ENCODE peak calls at places on chromosomes 6 and 20, in five cellular contexts. One of them, this sample, is unnamed.

GRCh38 chr6:31791324-31792089 is 4.0 kb downstream of the VARS1 start:
- DNase-seq in tibial nerve: peak; percentile 35
- DNase-seq in uterus: peak; percentile 64
- DNase-seq in lower lobe of right lung: no peak
- DNase-seq in cardiac muscle cell: peak; percentile 64
- DNase-seq in this sample: no peak

GRCh38 chr6:40256831-40257230 is 322.6 kb upstream of the MOCS1 start:
- DNase-seq in cardiac muscle cell: no peak
- DNase-seq in lower lobe of right lung: no peak
- DNase-seq in uterus: no peak
- DNase-seq in tibial nerve: no peak
- DNase-seq in this sample: no peak

GRCh38 chr6:34663887-34664269 is 32.7 kb downstream of the ILRUN start:
- DNase-seq in lower lobe of right lung: no peak
- DNase-seq in cardiac muscle cell: peak; percentile 39
- DNase-seq in uterus: no peak
- DNase-seq in tibial nerve: no peak
- DNase-seq in this sample: no peak

GRCh38 chr6:147053311-147053921 is 150.8 kb upstream of the STXBP5 start:
- DNase-seq in uterus: no peak
- DNase-seq in tibial nerve: no peak
- DNase-seq in lower lobe of right lung: no peak
- DNase-seq in cardiac muscle cell: no peak
- DNase-seq in this sample: no peak

GRCh38 chr6:108383967-108384366 is 89.1 kb downstream of the AFG1L start:
- DNase-seq in uterus: no peak
- DNase-seq in cardiac muscle cell: no peak
- DNase-seq in tibial nerve: no peak
- DNase-seq in lower lobe of right lung: no peak
- DNase-seq in this sample: no peak

GRCh38 chr20:48098866-48099265 is 313.6 kb upstream of the SULF2 start:
- DNase-seq in lower lobe of right lung: no peak
- DNase-seq in cardiac muscle cell: peak; percentile 53
- DNase-seq in uterus: no peak
- DNase-seq in tibial nerve: no peak
- DNase-seq in this sample: no peak

GRCh38 chr6:152701081-152701862 is 3.6 kb downstream of the MYCT1 start:
- DNase-seq in lower lobe of right lung: no peak
- DNase-seq in tibial nerve: no peak
- DNase-seq in cardiac muscle cell: peak; percentile 50
- DNase-seq in uterus: no peak
- DNase-seq in this sample: no peak

GRCh38 chr20:24584538-24585356 is 115.3 kb downstream of the SYNDIG1 start:
- DNase-seq in tibial nerve: no peak
- DNase-seq in cardiac muscle cell: peak; percentile 69
- DNase-seq in lower lobe of right lung: no peak
- DNase-seq in uterus: no peak
- DNase-seq in this sample: no peak

GRCh38 chr6:43491750-43492661 is 14.6 kb downstream of the TJAP1 start:
- DNase-seq in uterus: peak; percentile 76
- DNase-seq in tibial nerve: peak; percentile 82
- DNase-seq in lower lobe of right lung: peak; percentile 73
- DNase-seq in cardiac muscle cell: peak; percentile 77
- DNase-seq in this sample: no peak

DNA sequence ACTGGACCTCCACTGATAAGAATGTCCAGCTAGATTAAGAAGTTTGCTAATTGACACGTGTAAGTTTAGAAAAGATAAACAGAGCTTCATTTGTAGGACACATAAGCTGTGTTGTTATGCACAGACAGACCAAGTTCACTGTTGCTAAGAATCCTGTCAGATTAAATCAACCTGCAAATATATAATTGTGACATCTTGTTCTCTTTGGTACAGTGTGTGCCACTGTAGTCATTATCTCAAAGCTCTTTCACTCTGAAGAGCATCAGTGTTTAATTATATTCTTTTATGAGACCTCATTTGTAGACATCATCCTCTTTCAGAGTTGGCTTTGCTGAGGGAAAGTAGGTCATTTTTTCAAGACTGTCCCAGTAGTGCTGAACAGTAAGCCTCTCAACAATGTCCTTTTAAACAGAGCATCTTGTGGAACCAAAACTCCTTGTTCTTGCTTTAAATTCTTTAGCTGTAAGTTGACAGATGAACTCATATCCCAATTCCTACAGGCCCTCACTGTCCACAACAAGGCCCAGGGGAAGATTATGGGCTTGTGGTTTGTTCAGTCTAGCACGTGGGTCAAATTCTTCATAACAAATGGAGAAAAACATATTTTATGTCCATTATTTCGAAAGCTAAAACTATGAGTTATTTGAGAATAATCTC is 252.4 kb downstream of the HDGFL1 start:
- DNase-seq in tibial nerve: no peak
- DNase-seq in cardiac muscle cell: peak; percentile 48
- DNase-seq in lower lobe of right lung: no peak
- DNase-seq in uterus: no peak
- DNase-seq in this sample: no peak
- H3K9me3 ChIP-seq in tibial nerve: no peaks in the 10 kb centered on the region
- H3K9me3 ChIP-seq in cardiac muscle cell: no peaks in the 10 kb centered on the region
- H3K9me3 ChIP-seq in lower lobe of right lung: no peaks in the 10 kb centered on the region
- H3K9me3 ChIP-seq in uterus: no peaks in the 10 kb centered on the region
- H3K9me3 ChIP-seq in this sample: no peaks in the 10 kb centered on the region

GRCh38 chr20:44648579-44648978 is 2.9 kb downstream of the ADA start:
- DNase-seq in uterus: no peak
- DNase-seq in lower lobe of right lung: no peak
- DNase-seq in tibial nerve: no peak
- DNase-seq in cardiac muscle cell: no peak
- DNase-seq in this sample: no peak
- TF ChIP-seq CTCF in uterus: no peak
- TF ChIP-seq CTCF in lower lobe of right lung: no peak
- TF ChIP-seq CTCF in tibial nerve: no peak
- TF ChIP-seq CTCF in cardiac muscle cell: no peak
- TF ChIP-seq CTCF in this sample: no peak

DNA sequence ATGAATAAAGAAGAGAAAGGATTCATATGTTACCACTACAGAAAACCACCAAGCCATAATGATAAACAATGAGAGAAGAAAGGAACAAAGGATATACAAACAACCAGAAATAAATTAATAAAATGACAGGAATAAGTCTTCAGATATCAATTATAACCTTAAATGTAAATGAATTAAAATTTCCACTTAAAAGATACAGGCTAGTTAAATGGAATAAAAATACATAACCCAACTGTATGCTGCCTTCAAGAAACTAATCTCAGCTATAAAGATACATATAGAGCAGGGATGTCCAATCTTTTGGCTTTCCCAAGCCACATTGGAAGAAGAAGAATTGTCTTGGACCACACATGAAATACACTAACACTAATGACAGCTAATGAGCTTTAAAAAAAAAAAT is 135.9 kb upstream of the GJE1 start:
- DNase-seq in lower lobe of right lung: no peak
- DNase-seq in tibial nerve: no peak
- DNase-seq in uterus: no peak
- DNase-seq in cardiac muscle cell: no peak
- DNase-seq in this sample: no peak
- H3K9me3 ChIP-seq in lower lobe of right lung: peaks cover 10% of the 10 kb centered on the region
- H3K9me3 ChIP-seq in tibial nerve: no peaks in the 10 kb centered on the region
- H3K9me3 ChIP-seq in uterus: no peaks in the 10 kb centered on the region
- H3K9me3 ChIP-seq in cardiac muscle cell: no peaks in the 10 kb centered on the region
- H3K9me3 ChIP-seq in this sample: no peaks in the 10 kb centered on the region

GRCh38 chr6:151284431-151285060 is 44.8 kb downstream of the AKAP12 start:
- DNase-seq in cardiac muscle cell: no peak
- DNase-seq in lower lobe of right lung: no peak
- DNase-seq in tibial nerve: no peak
- DNase-seq in uterus: no peak
- DNase-seq in this sample: no peak
- TF ChIP-seq CTCF in cardiac muscle cell: no peak
- TF ChIP-seq CTCF in lower lobe of right lung: no peak
- TF ChIP-seq CTCF in tibial nerve: no peak
- TF ChIP-seq CTCF in uterus: no peak
- TF ChIP-seq CTCF in this sample: no peak

GRCh38 chr6:132287101-132287500 is 114.2 kb downstream of the MOXD1 start:
- DNase-seq in tibial nerve: no peak
- DNase-seq in cardiac muscle cell: no peak
- DNase-seq in uterus: no peak
- DNase-seq in lower lobe of right lung: no peak
- DNase-seq in this sample: no peak

GRCh38 chr6:132286298-132287019 is 114.8 kb downstream of the MOXD1 start:
- DNase-seq in lower lobe of right lung: no peak
- DNase-seq in cardiac muscle cell: no peak
- DNase-seq in tibial nerve: no peak
- DNase-seq in uterus: no peak
- DNase-seq in this sample: no peak

GRCh38 chr6:132285004-132285780 is 116.1 kb downstream of the MOXD1 start:
- DNase-seq in uterus: no peak
- DNase-seq in tibial nerve: no peak
- DNase-seq in lower lobe of right lung: no peak
- DNase-seq in cardiac muscle cell: no peak
- DNase-seq in this sample: no peak

GRCh38 chr6:132289761-132290160 is 111.5 kb downstream of the MOXD1 start:
- DNase-seq in cardiac muscle cell: peak; percentile 12
- DNase-seq in uterus: no peak
- DNase-seq in tibial nerve: no peak
- DNase-seq in lower lobe of right lung: no peak
- DNase-seq in this sample: no peak
- H3K9me3 ChIP-seq in cardiac muscle cell: no peaks in the 10 kb centered on the region
- H3K9me3 ChIP-seq in uterus: no peaks in the 10 kb centered on the region
- H3K9me3 ChIP-seq in tibial nerve: no peaks in the 10 kb centered on the region
- H3K9me3 ChIP-seq in lower lobe of right lung: no peaks in the 10 kb centered on the region
- H3K9me3 ChIP-seq in this sample: no peaks in the 10 kb centered on the region

GRCh38 chr20:1509237-1509636 is 18.0 kb upstream of the SIRPB2 start:
- DNase-seq in lower lobe of right lung: no peak
- DNase-seq in tibial nerve: no peak
- DNase-seq in uterus: no peak
- DNase-seq in cardiac muscle cell: peak; percentile 35
- DNase-seq in this sample: no peak
- TF ChIP-seq CTCF in lower lobe of right lung: peak; percentile 27
- TF ChIP-seq CTCF in tibial nerve: no peak
- TF ChIP-seq CTCF in uterus: no peak
- TF ChIP-seq CTCF in cardiac muscle cell: peak; percentile 42
- TF ChIP-seq CTCF in this sample: peak; percentile 10

DNA sequence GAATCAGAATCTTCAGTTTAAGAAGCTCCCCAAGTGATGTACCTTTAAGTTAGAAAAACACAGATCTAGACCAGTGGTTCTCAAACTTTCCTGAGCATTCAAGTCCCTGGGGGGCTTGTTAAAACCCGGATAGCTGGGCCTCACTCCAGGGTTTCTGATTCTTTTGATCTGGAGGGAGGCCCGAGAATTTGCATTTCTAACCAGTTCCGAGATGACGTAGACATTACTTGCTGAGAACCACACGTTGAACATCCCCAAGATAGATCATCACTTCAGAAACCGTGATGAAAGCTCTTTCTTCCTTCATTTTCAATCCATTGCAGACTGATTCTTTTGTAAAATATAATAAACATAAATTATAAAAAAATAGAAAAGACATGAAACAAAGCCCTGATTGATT is 40.7 kb upstream of the KIF16B start:
- DNase-seq in tibial nerve: no peak
- DNase-seq in cardiac muscle cell: peak; percentile 55
- DNase-seq in uterus: no peak
- DNase-seq in lower lobe of right lung: no peak
- DNase-seq in this sample: no peak
- H3K9me3 ChIP-seq in tibial nerve: no peaks in the 10 kb centered on the region
- H3K9me3 ChIP-seq in cardiac muscle cell: no peaks in the 10 kb centered on the region
- H3K9me3 ChIP-seq in uterus: no peaks in the 10 kb centered on the region
- H3K9me3 ChIP-seq in lower lobe of right lung: no peaks in the 10 kb centered on the region
- H3K9me3 ChIP-seq in this sample: no peaks in the 10 kb centered on the region

GRCh38 chr6:37139223-37139962 is 30.6 kb upstream of the PIM1 start:
- DNase-seq in cardiac muscle cell: peak; percentile 56
- DNase-seq in lower lobe of right lung: no peak
- DNase-seq in tibial nerve: no peak
- DNase-seq in uterus: no peak
- DNase-seq in this sample: no peak

GRCh38 chr6:37136821-37137200 is 33.1 kb upstream of the PIM1 start:
- DNase-seq in lower lobe of right lung: no peak
- DNase-seq in tibial nerve: no peak
- DNase-seq in cardiac muscle cell: no peak
- DNase-seq in uterus: no peak
- DNase-seq in this sample: no peak

GRCh38 chr6:37137881-37138568 is 31.9 kb upstream of the PIM1 start:
- DNase-seq in lower lobe of right lung: no peak
- DNase-seq in uterus: peak; percentile 41
- DNase-seq in cardiac muscle cell: peak; percentile 95
- DNase-seq in tibial nerve: no peak
- DNase-seq in this sample: no peak

GRCh38 chr6:37135835-37136694 is 33.9 kb upstream of the PIM1 start:
- DNase-seq in uterus: no peak
- DNase-seq in cardiac muscle cell: peak; percentile 72
- DNase-seq in tibial nerve: no peak
- DNase-seq in lower lobe of right lung: no peak
- DNase-seq in this sample: no peak

GRCh38 chr6:37137201-37137880 is 32.6 kb upstream of the PIM1 start:
- DNase-seq in lower lobe of right lung: no peak
- DNase-seq in tibial nerve: no peak
- DNase-seq in cardiac muscle cell: peak; percentile 98
- DNase-seq in uterus: peak; percentile 58
- DNase-seq in this sample: no peak
- TF ChIP-seq CTCF in lower lobe of right lung: no peak
- TF ChIP-seq CTCF in tibial nerve: no peak
- TF ChIP-seq CTCF in cardiac muscle cell: no peak
- TF ChIP-seq CTCF in uterus: no peak
- TF ChIP-seq CTCF in this sample: no peak

GRCh38 chr6:158419339-158419909 is 107.2 kb downstream of the TULP4 start:
- DNase-seq in cardiac muscle cell: no peak
- DNase-seq in lower lobe of right lung: no peak
- DNase-seq in tibial nerve: no peak
- DNase-seq in uterus: no peak
- DNase-seq in this sample: no peak
- H3K9me3 ChIP-seq in cardiac muscle cell: no peaks in the 10 kb centered on the region
- H3K9me3 ChIP-seq in lower lobe of right lung: no peaks in the 10 kb centered on the region
- H3K9me3 ChIP-seq in tibial nerve: no peaks in the 10 kb centered on the region
- H3K9me3 ChIP-seq in uterus: no peaks in the 10 kb centered on the region
- H3K9me3 ChIP-seq in this sample: no peaks in the 10 kb centered on the region